ENCODE peak calls at places on chromosomes 13 and 19, in six cellular contexts. D is HepG2, T is A549, I is GM12878, Q is upper lobe of left lung, P is K562. F is an unnamed sample. For H3K4me1, the result is how much of the 10 kb centered on the place peaks cover.

GRCh38 chr13:99384468-99384867 is 77.3 kb upstream of the GPR183 start:
- ATAC-seq in D (no peak), T (no peak), I (no peak), Q (no peak), P (no peak), F (no peak)

GRCh38 chr19:50969413-50969760 is at the start of gene KLK6:
- ATAC-seq in D (peak), T (no peak), I (no peak), Q (no peak), P (no peak), F (no peak)

GRCh38 chr13:40315416-40316064 is 350.9 kb downstream of the FOXO1 start:
- ATAC-seq in D (no peak), T (no peak), I (peak), Q (no peak), P (no peak), F (peak)

GRCh38 chr19:32653626-32653968 is 21.4 kb downstream of the ANKRD27 start:
- ATAC-seq in D (no peak), T (no peak), I (no peak), Q (no peak), P (no peak), F (no peak)

GRCh38 chr19:24054044-24054935 is 32.7 kb upstream of the ZNF254 start:
- ATAC-seq in D (peak), T (peak), I (no peak), Q (no peak), P (no peak), F (no peak)

GRCh38 chr19:33133438-33134031 is 1.6 kb downstream of the WDR88 start:
- ATAC-seq in D (peak), T (peak), I (no peak), Q (no peak), P (peak), F (no peak)

GRCh38 chr19:55447421-55448174 is 4.5 kb upstream of the SHISA7 start:
- ATAC-seq in D (peak), T (peak), I (peak), Q (peak), P (peak), F (no peak)

GRCh38 chr19:21569497-21569870 is 64.1 kb downstream of the ZNF429 start:
- ATAC-seq in D (no peak), T (no peak), I (no peak), Q (peak), P (no peak), F (peak)

GRCh38 chr19:45668342-45668871 is 386 bp downstream of the GIPR start:
- ATAC-seq in D (no peak), T (peak), I (peak), Q (peak), P (peak), F (no peak)

GRCh38 chr13:28761586-28761985 is 42.8 kb upstream of the SLC46A3 start:
- ATAC-seq in D (no peak), T (no peak), I (no peak), Q (no peak), P (no peak), F (no peak)

GRCh38 chr13:44108345-44108858 is 228.7 kb downstream of the LACC1 start:
- ATAC-seq in D (peak), T (peak), I (no peak), Q (no peak), P (no peak), F (peak)

GRCh38 chr19:36169084-36169760 is 17.0 kb upstream of the COX7A1 start:
- ATAC-seq in D (no peak), T (no peak), I (no peak), Q (no peak), P (no peak), F (no peak)

GRCh38 chr19:6232567-6232966 is 47.2 kb downstream of the MLLT1 start:
- ATAC-seq in D (no peak), T (no peak), I (no peak), Q (peak), P (no peak), F (no peak)

GRCh38 chr19:31283701-31284100 is 65.5 kb downstream of the TSHZ3 start:
- ATAC-seq in D (no peak), T (no peak), I (no peak), Q (no peak), P (no peak), F (no peak)

GRCh38 chr19:2231621-2232221 is 4.4 kb downstream of the PLEKHJ1 start:
- ATAC-seq in D (peak), T (peak), I (no peak), Q (no peak), P (peak), F (no peak)
- H3K4me1 ChIP-seq in D (under half), T (under half), I (under half), Q (under half), P (under half), F (under half)

GRCh38 chr13:56134524-56134923 is 1006.2 kb upstream of the PRR20A start:
- ATAC-seq in D (no peak), T (no peak), I (no peak), Q (no peak), P (no peak), F (no peak)
- TF ChIP-seq EP300 in D (no peak), T (no peak), I (no peak), Q (no peak), P (no peak), F (no peak)

GRCh38 chr13:23411706-23412105 is 21.8 kb downstream of the SACS start:
- ATAC-seq in D (no peak), T (no peak), I (no peak), Q (no peak), P (no peak), F (no peak)
- H3K27ac ChIP-seq in D (no peak), T (no peak), I (no peak), Q (no peak), P (no peak), F (no peak)

DNA sequence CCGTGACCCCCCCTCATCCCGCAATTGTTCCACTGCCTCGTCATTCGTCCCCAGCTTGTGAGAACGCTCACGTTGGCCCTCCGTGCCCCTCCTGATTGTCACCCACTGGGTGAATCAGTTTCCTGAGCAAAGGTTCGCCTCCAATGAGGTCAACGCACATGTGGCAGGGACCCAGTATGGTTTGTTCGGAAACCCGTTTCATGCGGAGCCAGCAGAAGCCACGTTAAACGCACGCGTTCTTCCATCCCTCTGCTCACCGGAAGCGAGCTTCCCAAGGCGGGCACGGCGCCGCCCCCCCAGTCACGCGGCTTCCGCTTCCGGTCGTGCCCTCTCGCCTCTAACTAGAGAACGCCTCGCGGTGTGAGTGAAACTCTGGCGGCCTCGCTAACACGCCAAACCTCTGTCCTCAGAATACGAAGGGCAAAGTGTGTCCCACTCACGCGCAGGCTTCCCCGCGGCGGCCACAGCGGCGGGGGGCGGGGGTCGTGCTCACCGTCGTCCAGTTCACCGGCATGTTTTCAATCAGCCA is 18.0 kb upstream of the CFAP97D2 start:
- ATAC-seq in D (no peak), T (no peak), I (no peak), Q (no peak), P (no peak), F (no peak)
- H3K4me1 ChIP-seq in D (under half), T (under half), I (under half), Q (under half), P (under half), F (under half)

GRCh38 chr19:19032420-19033175 is 719 bp downstream of the SUGP2 start:
- ATAC-seq in D (peak), T (peak), I (peak), Q (peak), P (peak), F (peak)
- TF ChIP-seq EP300 in D (no peak), T (no peak), I (no peak), Q (no peak), P (no peak), F (no peak)

DNA sequence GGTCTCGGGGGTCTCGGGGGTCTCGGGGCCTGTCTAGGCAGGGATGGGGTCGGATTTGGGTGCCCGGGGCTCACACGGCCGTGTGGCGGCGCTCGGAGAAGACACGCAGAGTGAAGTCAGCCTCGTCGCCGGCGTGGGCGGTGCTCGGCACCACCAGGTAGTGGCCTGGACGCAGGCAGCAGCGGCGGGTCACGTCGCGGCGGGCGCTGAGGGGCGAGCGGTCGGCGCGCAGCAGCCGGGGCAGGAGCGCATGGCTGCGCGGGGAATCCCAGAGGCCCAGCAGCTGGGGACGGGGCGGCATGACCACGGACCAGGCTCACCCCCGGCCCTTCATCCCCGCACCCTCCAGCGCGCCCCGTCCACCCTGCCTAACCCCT is 8.2 kb downstream of the CAPN12 start:
- ATAC-seq in D (peak), T (peak), I (peak), Q (peak), P (peak), F (peak)
- H3K27ac ChIP-seq in D (peak), T (peak), I (no peak), Q (peak), P (peak), F (peak)

DNA sequence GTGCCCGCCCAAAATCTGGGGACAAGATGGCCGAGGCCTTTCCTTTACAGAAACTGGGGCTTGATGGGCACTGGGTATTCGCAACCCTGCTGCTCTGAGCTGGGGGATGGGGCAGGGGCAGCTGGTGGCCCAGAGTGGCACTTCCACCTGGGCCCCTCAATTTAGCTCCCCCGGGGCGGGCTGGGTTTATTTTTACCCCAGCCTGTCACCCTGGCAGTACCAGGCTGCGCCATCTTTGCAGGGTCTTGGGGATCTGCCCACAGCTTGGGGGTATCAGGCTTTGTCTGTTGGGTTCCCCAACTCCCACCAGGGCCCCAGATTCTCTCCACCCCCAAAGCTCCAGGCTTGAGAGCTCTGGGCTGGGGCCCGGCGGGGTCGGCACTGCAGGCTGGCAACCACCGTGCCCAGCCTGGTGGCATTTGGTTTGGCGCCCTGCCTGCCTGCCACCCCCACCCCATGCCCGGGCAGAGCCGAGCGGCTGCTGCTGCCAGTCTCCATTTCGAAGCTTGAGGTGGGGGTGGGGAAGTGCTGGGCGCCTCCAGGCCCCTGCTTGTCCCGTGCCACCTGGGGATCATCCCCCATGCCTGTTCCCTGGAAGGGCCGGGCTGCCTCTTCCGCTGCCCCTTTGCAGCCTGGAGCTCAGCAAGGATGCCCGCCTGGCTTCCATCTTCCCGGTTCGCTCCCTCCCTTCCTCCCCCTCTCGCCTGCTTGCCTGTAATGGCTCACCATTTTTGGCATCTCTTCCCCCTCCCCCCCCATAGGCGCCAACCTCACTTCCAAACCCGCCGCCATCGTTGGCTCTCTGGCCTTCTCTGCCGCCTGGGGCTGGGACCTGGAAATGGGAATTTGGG is 11.4 kb downstream of the NFIX start:
- ATAC-seq in D (no peak), T (no peak), I (no peak), Q (no peak), P (no peak), F (peak)
- H3K4me1 ChIP-seq in D (under half), T (under half), I (under half), Q (half or more), P (under half), F (half or more)

DNA sequence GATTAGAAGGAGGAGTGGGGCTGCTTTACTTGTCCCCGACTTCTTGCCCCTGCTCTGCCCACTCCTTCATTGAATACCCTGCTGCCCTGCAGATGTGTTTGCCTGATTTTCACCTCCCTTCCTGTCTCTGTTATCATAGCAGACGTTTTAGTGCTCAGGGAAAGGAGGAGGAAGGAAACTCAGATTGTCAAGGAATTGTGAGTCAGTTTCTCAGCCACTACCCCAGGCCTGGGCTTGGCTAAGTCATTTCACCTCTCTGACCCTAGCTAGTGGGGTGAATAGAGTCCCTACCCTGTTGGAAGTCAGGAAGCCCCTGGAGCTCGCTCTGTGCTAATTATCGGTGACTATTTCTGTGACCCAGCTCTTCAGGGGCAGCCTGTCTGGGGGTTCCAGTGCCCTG is 3.9 kb downstream of the BCKDHA start:
- ATAC-seq in D (no peak), T (no peak), I (no peak), Q (no peak), P (no peak), F (no peak)
- TF ChIP-seq EP300 in D (no peak), T (no peak), I (no peak), Q (no peak), P (no peak), F (no peak)

DNA sequence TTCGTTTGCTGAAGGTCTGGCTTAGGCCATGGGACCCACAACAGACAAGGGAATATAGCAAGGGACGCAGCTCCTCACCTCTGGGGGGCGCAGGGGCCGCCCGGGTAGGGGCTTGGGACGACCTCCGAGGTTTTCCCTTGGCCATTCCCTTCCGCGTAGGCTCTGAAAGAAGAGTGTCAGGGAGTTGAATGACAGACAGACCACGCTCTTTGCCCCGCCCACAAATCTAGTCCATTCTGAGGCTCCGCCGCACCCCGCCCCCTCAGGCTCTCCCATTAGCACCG is 11.4 kb upstream of the ZNF414 start:
- ATAC-seq in D (peak), T (peak), I (no peak), Q (no peak), P (no peak), F (no peak)
- H3K27ac ChIP-seq in D (peak), T (peak), I (no peak), Q (peak), P (peak), F (peak)